ENCODE peak calls at places on chromosomes 12 and 14, in five cellular contexts. C is H1, S is K562, D is GM12878, R is HepG2. P is an unnamed sample.

GRCh38 chr12:67650528-67651379 is 2.2 kb downstream of the DYRK2 start:
- DNase-seq in S (no peak), R (no peak), C (no peak), D (no peak), P (no peak)

GRCh38 chr14:61444215-61444768 is 122.9 kb downstream of the PRKCH start:
- DNase-seq in C (no peak), S (no peak), D (no peak), R (no peak), P (no peak)

GRCh38 chr12:65277994-65278575 is 398 bp upstream of the MSRB3 start:
- DNase-seq in D (no peak), C (no peak), R (no peak), S (no peak), P (peak)

GRCh38 chr14:68248481-68249255 is 429.1 kb downstream of the RAD51B start:
- DNase-seq in R (peak), D (peak), C (no peak), S (peak), P (peak)

GRCh38 chr12:93591137-93591868 is 18.8 kb downstream of the SOCS2 start:
- DNase-seq in D (no peak), S (peak), R (no peak), C (no peak), P (peak)

GRCh38 chr14:63273717-63274673 is 44.7 kb downstream of the GPHB5 start:
- DNase-seq in D (no peak), R (no peak), C (no peak), S (no peak), P (no peak)

GRCh38 chr14:80316426-80316825 is 105.1 kb upstream of the DIO2 start:
- DNase-seq in D (no peak), S (no peak), R (no peak), C (no peak), P (no peak)

GRCh38 chr14:103535891-103536565 is 7.0 kb downstream of the TRMT61A start:
- DNase-seq in R (no peak), D (no peak), C (no peak), S (no peak), P (no peak)

GRCh38 chr14:89351958-89352404 is 65.1 kb downstream of the FOXN3 start:
- DNase-seq in D (no peak), S (no peak), C (no peak), R (peak), P (no peak)
- H3K27ac ChIP-seq in D (peak), S (no peak), C (no peak), R (peak), P (peak)

DNA sequence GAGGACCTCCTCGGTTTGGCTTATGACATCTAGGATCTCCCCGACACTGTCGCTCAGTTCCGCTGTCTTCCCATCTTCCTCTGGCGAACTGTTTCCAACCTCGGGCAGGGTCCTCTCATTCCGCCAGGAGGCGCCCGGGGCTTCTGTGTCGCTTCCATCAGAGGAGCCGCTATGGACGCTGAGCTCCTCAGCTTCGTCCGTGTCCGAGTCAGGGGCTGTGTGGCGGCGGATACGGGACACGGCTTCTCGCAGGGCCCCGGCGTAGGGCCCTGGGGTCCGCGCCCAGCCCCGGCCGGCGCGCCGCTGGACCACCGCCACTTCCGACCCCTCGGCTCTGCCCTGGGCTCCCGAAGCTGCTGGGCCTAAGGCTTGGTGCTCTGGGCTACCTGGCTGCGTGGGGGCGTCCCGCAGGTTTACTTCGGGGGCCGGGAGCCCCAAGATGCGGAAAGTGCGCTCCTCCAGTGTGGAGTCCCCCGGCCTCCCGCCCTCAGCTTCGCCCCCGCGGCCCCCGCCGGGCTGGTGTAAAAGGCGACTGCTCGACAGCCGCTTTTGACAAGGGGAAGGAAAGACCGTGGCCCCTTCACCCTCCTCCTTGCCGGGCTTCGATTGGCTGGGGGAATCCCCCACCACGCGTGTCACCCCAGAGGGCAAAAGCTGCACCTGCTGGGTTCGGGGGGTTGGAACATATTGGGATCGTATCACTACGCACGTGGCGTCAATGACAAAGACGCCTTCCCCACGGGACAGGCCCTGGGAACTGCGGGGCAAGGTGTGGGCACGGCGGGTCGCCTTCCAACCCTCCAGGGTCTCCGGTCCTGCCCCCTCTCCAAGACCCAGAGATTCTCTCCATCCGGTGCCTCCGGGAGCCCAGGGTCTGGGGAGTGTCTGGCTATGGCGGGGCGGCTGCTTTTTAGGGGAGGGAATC is 2.1 kb downstream of the DDN start:
- DNase-seq in D (no peak), S (peak), C (no peak), R (peak), P (peak)
- TF ChIP-seq EZH2 in D (no peak), S (no peak), C (peak), R (no peak), P (peak)

GRCh38 chr14:105908006-105908405 is 381.6 kb downstream of the TMEM121 start:
- DNase-seq in C (no peak), S (no peak), D (no peak), R (no peak), P (no peak)
- TF ChIP-seq CREB1 in C (no peak), S (no peak), D (no peak), R (no peak), P (no peak)

DNA sequence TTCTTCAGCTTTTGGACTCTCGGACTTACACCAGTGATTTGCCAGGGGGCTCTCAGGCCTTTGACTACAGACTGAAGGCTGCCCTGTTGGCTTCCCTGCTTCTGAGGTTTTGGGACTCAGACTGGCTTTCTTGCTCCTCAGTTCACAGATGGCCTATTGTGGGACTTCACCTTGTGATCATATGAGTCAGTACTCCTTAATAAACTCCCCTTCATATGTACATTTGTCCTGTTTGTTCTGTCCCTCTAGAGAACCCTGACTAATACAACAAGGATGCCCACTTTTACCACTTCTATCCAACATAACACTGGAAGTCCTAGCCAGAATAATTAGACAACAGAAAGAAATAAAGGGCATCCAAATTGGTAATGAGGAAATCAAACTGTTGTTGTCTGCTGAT is 62.9 kb upstream of the KRAS start:
- DNase-seq in C (no peak), R (no peak), D (no peak), S (no peak), P (no peak)
- H3K27ac ChIP-seq in C (no peak), R (no peak), D (no peak), S (no peak), P (no peak)

GRCh38 chr14:36524874-36525745 is 5.1 kb upstream of the NKX2-1 start:
- DNase-seq in D (no peak), C (peak), R (peak), S (peak), P (peak)
- TF ChIP-seq EZH2 in D (no peak), C (peak), R (peak), S (no peak), P (peak)

GRCh38 chr14:21825845-21826244 is 152.2 kb upstream of the OR4E1 start:
- DNase-seq in C (no peak), R (no peak), D (no peak), S (no peak), P (no peak)

GRCh38 chr14:21822109-21822508 is 148.5 kb upstream of the OR4E1 start:
- DNase-seq in R (no peak), C (no peak), S (no peak), D (no peak), P (no peak)

GRCh38 chr14:21825147-21825743 is 151.6 kb upstream of the OR4E1 start:
- DNase-seq in D (no peak), R (peak), S (peak), C (no peak), P (peak)
- TF ChIP-seq CREB1 in D (no peak), R (no peak), S (no peak), C (no peak), P (peak)

P was measured in GM23338.